ENCODE peak calls at places on chromosomes 5 and 9, in eight cellular contexts. A is HCT116; K is CD4-positive, alpha-beta memory T cell; C is CD4-positive, CD25-positive, alpha-beta regulatory T cell; J is CD4-positive, alpha-beta T cell; T is fibroblast of lung; Y is tibial nerve; I is cardiac muscle cell. V is an unnamed sample. For H3K27me3, the result is how much of the 10 kb centered on the place peaks cover.

GRCh38 chr9:109172935-109173334 is 5.9 kb upstream of the FRRS1L start:
- DNase-seq in A (no peak), K (no peak), C (no peak), J (no peak), T (no peak), Y (no peak), I (no peak), V (no peak)

GRCh38 chr9:83521017-83521810 is 17.0 kb downstream of the FRMD3 start:
- DNase-seq in A (no peak), K (no peak), C (no peak), J (no peak), T (no peak), Y (no peak), I (no peak), V (no peak)

GRCh38 chr9:123081824-123082223 is 48.4 kb downstream of the GPR21 start:
- DNase-seq in A (peak), K (no peak), C (no peak), J (no peak), T (peak), Y (no peak), I (peak), V (peak)

GRCh38 chr5:80967500-80968181 is 7.5 kb downstream of the RASGRF2 start:
- DNase-seq in A (no peak), K (no peak), C (no peak), J (no peak), T (peak), Y (no peak), I (peak), V (peak)

GRCh38 chr9:120876842-120877240 is at the start of gene PHF19:
- DNase-seq in A (no peak), K (peak), C (peak), J (peak), T (peak), Y (no peak), I (peak), V (no peak)

GRCh38 chr9:5500441-5501235 is 9.7 kb upstream of the PDCD1LG2 start:
- DNase-seq in A (no peak), K (peak), C (no peak), J (no peak), T (peak), Y (no peak), I (peak), V (peak)

GRCh38 chr9:127216888-127217217 is 47.7 kb upstream of the GARNL3 start:
- DNase-seq in A (no peak), K (no peak), C (no peak), J (no peak), T (no peak), Y (no peak), I (no peak), V (no peak)

GRCh38 chr9:32968101-32969011 is 33.1 kb downstream of the APTX start:
- DNase-seq in A (peak), K (no peak), C (peak), J (peak), T (peak), Y (peak), I (peak), V (peak)

GRCh38 chr9:34254141-34254913 is 74.7 kb downstream of the KIF24 start:
- DNase-seq in A (peak), K (no peak), C (no peak), J (no peak), T (peak), Y (no peak), I (peak), V (peak)

GRCh38 chr9:34633851-34634550 is 3.6 kb downstream of the SIGMAR1 start:
- DNase-seq in A (no peak), K (peak), C (peak), J (peak), T (peak), Y (no peak), I (peak), V (peak)

GRCh38 chr9:34719021-34719768 is 9.3 kb upstream of the CCL21 start:
- DNase-seq in A (no peak), K (no peak), C (no peak), J (no peak), T (no peak), Y (no peak), I (no peak), V (no peak)

GRCh38 chr9:88923653-88924284 is 67.5 kb upstream of the S1PR3 start:
- DNase-seq in A (no peak), K (no peak), C (no peak), J (no peak), T (no peak), Y (no peak), I (no peak), V (no peak)

GRCh38 chr5:71834575-71834974 is 115.5 kb downstream of the CARTPT start:
- DNase-seq in A (no peak), K (no peak), C (no peak), J (no peak), T (no peak), Y (no peak), I (no peak), V (no peak)

GRCh38 chr9:86175223-86175622 is 75.9 kb upstream of the GOLM1 start:
- DNase-seq in A (no peak), K (no peak), C (no peak), J (no peak), T (no peak), Y (no peak), I (no peak), V (no peak)

GRCh38 chr9:129745186-129745585 is 7.7 kb downstream of the PTGES start:
- DNase-seq in A (no peak), K (no peak), C (no peak), J (no peak), T (no peak), Y (no peak), I (no peak), V (no peak)

GRCh38 chr9:111300140-111300735 is 29.8 kb downstream of the OR2K2 start:
- DNase-seq in A (no peak), K (no peak), C (no peak), J (no peak), T (no peak), Y (no peak), I (no peak), V (no peak)

GRCh38 chr5:132011561-132012384 is at the start of gene ACSL6:
- DNase-seq in A (no peak), K (peak), C (peak), J (peak), T (no peak), Y (no peak), I (no peak), V (no peak)

GRCh38 chr5:52838306-52839015 is 50.7 kb downstream of the ITGA1 start:
- DNase-seq in A (no peak), K (no peak), C (no peak), J (no peak), T (no peak), Y (no peak), I (no peak), V (peak)

GRCh38 chr5:53350991-53351770 is 129.2 kb upstream of the FST start:
- DNase-seq in A (no peak), K (no peak), C (no peak), J (no peak), T (no peak), Y (no peak), I (no peak), V (no peak)

GRCh38 chr5:19771174-19771835 is 216.7 kb downstream of the CDH18 start:
- DNase-seq in A (no peak), K (no peak), C (no peak), J (no peak), T (peak), Y (no peak), I (peak), V (no peak)

GRCh38 chr5:136038635-136039034 is 9.8 kb downstream of the TGFBI start:
- DNase-seq in A (no peak), K (no peak), C (no peak), J (no peak), T (peak), Y (no peak), I (peak), V (no peak)

GRCh38 chr5:5983261-5983660 is 395.1 kb downstream of the MED10 start:
- DNase-seq in A (no peak), K (no peak), C (no peak), J (no peak), T (no peak), Y (no peak), I (no peak), V (no peak)

GRCh38 chr9:113687680-113688371 is 188.3 kb upstream of the ZNF618 start:
- DNase-seq in A (no peak), K (no peak), C (no peak), J (no peak), T (no peak), Y (no peak), I (peak), V (no peak)

GRCh38 chr5:133370281-133370890 is 242.0 kb downstream of the FSTL4 start:
- DNase-seq in A (no peak), K (no peak), C (no peak), J (no peak), T (no peak), Y (no peak), I (no peak), V (no peak)

GRCh38 chr5:112921833-112922817 is at the start of gene REEP5:
- DNase-seq in A (peak), K (peak), C (peak), J (peak), T (peak), Y (peak), I (peak), V (peak)

GRCh38 chr9:105541838-105542237 is 16.1 kb upstream of the FKTN start:
- DNase-seq in A (no peak), K (no peak), C (no peak), J (no peak), T (no peak), Y (no peak), I (no peak), V (no peak)

GRCh38 chr9:8895498-8896224 is 1096.1 kb upstream of the DMAC1 start:
- DNase-seq in A (no peak), K (no peak), C (no peak), J (no peak), T (peak), Y (no peak), I (peak), V (peak)

GRCh38 chr9:137318565-137318964 is 16.5 kb upstream of the NRARP start:
- DNase-seq in A (no peak), K (no peak), C (no peak), J (no peak), T (no peak), Y (no peak), I (no peak), V (no peak)

GRCh38 chr5:54719384-54720306 is 202.1 kb downstream of the SNX18 start:
- DNase-seq in A (no peak), K (no peak), C (no peak), J (no peak), T (peak), Y (no peak), I (peak), V (peak)

GRCh38 chr5:27474054-27474323 is 435.6 kb upstream of the CDH9 start:
- DNase-seq in A (no peak), K (no peak), C (no peak), J (no peak), T (no peak), Y (no peak), I (no peak), V (no peak)

GRCh38 chr9:74742792-74743389 is 144.8 kb downstream of the TRPM6 start:
- DNase-seq in A (peak), K (no peak), C (no peak), J (no peak), T (peak), Y (no peak), I (peak), V (peak)

GRCh38 chr9:126985870-126986498 is 71.4 kb downstream of the RALGPS1 start:
- DNase-seq in A (peak), K (peak), C (peak), J (peak), T (peak), Y (peak), I (peak), V (peak)

GRCh38 chr9:114378016-114378415 is 9.8 kb downstream of the AKNA start:
- DNase-seq in A (no peak), K (no peak), C (no peak), J (no peak), T (no peak), Y (no peak), I (no peak), V (no peak)

GRCh38 chr5:138905541-138905940 is 30.4 kb upstream of the LRRTM2 start:
- DNase-seq in A (no peak), K (no peak), C (no peak), J (no peak), T (no peak), Y (no peak), I (no peak), V (peak)

GRCh38 chr5:36870399-36871040 is 6.0 kb upstream of the NIPBL start:
- DNase-seq in A (peak), K (no peak), C (no peak), J (no peak), T (peak), Y (no peak), I (peak), V (no peak)

GRCh38 chr5:219492-219891 is 1.4 kb downstream of the SDHA start:
- DNase-seq in A (no peak), K (peak), C (peak), J (peak), T (peak), Y (no peak), I (peak), V (no peak)

GRCh38 chr5:218457-219289 is 553 bp downstream of the SDHA start:
- DNase-seq in A (no peak), K (no peak), C (peak), J (no peak), T (peak), Y (no peak), I (peak), V (peak)

GRCh38 chr5:223791-224190 is 5.7 kb downstream of the SDHA start:
- DNase-seq in A (no peak), K (no peak), C (no peak), J (no peak), T (no peak), Y (no peak), I (no peak), V (no peak)

GRCh38 chr5:217860-218456 is at the start of the genes CCDC127 and SDHA:
- DNase-seq in A (peak), K (peak), C (peak), J (peak), T (peak), Y (peak), I (peak), V (peak)

GRCh38 chr5:220008-220407 is 1.9 kb downstream of the SDHA start:
- DNase-seq in A (no peak), K (no peak), C (no peak), J (no peak), T (no peak), Y (no peak), I (no peak), V (no peak)
- H3K27ac ChIP-seq in A (no peak), K (peak), C (peak), J (no peak), T (peak), Y (no peak), I (no peak), V (no peak)

DNA sequence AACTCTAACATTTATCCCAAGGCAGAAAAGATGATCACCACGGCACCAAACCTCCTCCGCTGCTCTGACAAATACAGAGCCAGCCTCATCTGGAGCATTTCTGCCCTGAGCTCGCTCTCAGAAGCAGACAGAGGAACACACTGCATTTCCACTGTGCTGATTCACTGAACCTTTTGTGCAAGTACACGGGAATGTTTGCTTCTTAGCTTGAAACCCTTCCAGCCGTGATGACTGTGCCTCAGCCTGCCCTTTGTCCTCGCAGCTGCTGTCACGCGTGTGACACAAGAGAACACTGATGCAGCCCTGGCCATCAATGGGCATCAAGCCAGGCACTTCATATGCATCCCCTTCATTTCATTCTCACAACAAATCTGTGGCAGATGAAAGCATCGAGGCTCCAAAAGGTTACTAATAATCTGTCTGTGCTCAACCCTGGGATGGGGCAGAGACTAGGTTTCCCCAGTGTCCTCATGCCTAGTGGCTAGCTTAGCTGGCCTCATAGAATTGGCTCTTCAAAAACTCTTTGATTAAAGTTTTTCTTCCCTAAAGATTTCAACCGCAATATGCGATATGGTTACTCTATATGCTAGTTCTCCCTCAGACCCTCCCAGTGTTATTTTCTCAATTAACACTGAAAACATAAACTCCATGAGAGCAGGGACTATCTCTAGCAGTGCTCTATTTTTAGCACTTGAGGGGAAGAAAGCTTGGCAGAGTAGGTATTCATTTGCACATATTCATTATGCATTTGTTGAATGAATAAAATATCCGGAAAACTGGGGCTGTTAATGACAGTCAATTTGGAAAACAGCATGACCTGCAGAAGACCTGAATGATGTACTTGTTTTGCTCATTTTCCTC is 7.3 kb downstream of the CDC14B start:
- DNase-seq in A (no peak), K (no peak), C (no peak), J (no peak), T (peak), Y (no peak), I (peak), V (peak)
- H3K27me3 ChIP-seq in A (under half), K (under half), C (under half), J (under half), T (under half), Y (under half), I (under half), V (under half)

DNA sequence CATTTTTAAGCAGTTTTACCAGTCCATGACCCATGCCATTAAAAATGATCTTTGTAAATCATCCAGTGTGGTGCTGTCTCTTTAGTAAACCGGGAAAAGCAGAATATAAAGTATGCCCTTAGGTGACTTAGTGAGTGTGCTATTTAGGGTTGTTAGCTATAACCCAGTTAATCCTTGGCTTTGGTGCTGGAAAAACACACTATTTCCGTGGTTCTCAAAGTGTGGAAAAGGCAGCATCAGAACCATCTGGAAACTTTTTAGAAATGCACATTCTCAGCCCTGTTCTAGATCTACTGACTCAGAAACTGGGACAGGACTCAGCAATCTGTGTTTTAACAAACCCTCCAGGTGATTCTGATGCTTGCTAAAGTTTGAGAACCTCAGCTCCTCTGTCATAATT is 123.6 kb upstream of the ZNF608 start:
- DNase-seq in A (no peak), K (no peak), C (no peak), J (no peak), T (no peak), Y (no peak), I (no peak), V (no peak)
- H3K27ac ChIP-seq in A (no peak), K (no peak), C (no peak), J (no peak), T (no peak), Y (no peak), I (no peak), V (no peak)

GRCh38 chr5:73306741-73307275 is 133.8 kb downstream of the TMEM174 start:
- DNase-seq in A (no peak), K (no peak), C (no peak), J (no peak), T (no peak), Y (no peak), I (peak), V (no peak)
- H3K27me3 ChIP-seq in A (under half), K (under half), C (under half), J (half or more), T (under half), Y (under half), I (half or more), V (under half)

DNA sequence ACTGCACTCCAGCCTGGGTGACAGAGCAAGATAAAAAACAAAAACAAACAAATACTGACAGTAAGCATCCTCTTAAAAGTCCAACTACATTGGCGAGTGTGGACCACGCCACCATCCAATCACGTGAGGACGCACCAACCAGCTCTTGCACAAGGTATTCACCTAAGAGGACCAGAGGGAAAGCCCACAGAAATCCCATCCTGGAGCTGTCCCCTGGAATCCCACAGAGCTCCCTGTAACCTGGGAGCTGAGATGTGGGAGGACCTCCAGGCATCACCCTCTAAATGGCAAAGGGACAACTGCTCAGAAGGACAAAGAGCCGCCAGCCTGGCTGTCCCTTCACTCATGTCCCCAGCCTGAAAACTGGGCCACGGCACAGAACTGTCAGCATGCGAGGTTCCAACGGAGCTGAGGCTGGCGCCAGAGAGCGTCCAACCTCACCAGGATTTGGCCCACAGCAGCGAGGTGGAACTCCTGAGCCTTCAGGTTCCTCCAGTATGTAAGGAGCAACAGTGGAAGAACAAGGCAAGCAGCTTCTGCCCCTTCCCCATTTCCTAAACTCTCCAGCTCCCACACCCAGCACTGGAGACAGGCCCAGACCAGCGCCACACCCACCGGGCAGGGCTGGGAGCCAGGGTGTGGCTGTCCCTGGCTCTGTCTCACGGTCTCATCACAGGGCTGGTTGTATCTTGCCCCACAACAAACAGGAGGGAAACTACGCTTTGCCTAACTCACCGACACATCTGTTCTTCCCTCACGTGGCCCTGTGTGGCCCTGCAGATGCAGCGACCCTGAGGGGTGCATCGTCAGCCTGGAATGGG is 15.2 kb downstream of the IPPK start:
- DNase-seq in A (no peak), K (no peak), C (no peak), J (no peak), T (no peak), Y (peak), I (no peak), V (no peak)
- H3K27ac ChIP-seq in A (no peak), K (no peak), C (no peak), J (no peak), T (no peak), Y (no peak), I (no peak), V (peak)

DNA sequence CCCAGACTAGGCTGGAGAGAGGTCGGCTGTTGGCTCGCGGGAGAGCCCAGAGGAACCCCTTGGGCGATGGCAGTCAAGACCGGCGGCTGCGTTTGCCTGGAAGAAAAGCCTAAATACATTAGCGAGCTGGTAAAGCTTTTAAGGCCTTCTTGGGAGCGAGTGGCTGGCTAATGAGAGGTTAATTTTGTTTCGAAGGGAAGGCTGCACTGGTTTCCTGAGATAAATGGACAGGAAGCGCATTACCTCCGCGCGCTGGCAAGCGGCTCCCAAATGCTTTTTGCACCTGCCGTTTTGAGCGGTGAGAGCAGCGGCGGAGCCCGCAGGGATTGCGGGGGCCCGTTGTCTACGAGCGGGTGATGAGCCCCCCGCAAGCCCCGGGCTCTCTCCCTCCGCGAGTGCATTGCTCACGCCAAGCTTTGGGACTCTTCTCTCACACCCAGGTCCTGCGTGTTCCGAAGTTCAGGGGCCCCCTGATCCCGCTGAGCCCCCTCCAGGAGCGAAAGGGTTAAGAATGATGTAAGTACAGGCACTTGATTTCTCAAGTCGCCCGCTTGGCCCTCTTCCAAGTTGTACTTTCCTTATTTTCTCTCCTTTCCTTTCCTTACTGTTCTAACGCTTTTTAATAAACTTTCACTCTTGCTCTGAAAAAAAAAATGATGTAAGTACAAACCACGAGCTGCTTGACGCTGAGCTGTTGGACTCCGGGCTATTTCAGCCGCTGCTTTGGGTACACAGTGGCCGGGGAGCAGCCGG is 3.1 kb upstream of the RGMB start:
- DNase-seq in A (no peak), K (peak), C (peak), J (no peak), T (peak), Y (peak), I (peak), V (peak)
- H3K27me3 ChIP-seq in A (under half), K (under half), C (under half), J (under half), T (under half), Y (under half), I (under half), V (under half)

V was measured in brain microvascular endothelial cell.